ENCODE peak calls at places on chromosomes 16 and 17, in four cellular contexts. L is cardiac muscle cell, Y is tibial artery, J is left ventricle myocardium inferior. E is an unnamed sample. For H3K4me1, the result is how much of the 10 kb centered on the place peaks cover.

GRCh38 chr17:39244600-39245570 is 19.1 kb upstream of the STAC2 start:
- DNase-seq in L (peak), Y (peak), J (peak), E (no peak)

GRCh38 chr17:8994319-8994718 is 27.0 kb upstream of the NTN1 start:
- DNase-seq in L (peak), Y (peak), J (peak), E (peak)

GRCh38 chr16:4273858-4274291 is 1.1 kb upstream of the TFAP4 start:
- DNase-seq in L (peak), Y (peak), J (peak), E (peak)

GRCh38 chr17:76524598-76525512 is 12.7 kb downstream of the CYGB start:
- DNase-seq in L (peak), Y (no peak), J (peak), E (no peak)

GRCh38 chr17:50763716-50764450 is 3.4 kb downstream of the ANKRD40CL start:
- DNase-seq in L (no peak), Y (no peak), J (no peak), E (no peak)

GRCh38 chr17:34902761-34903325 is 58.4 kb downstream of the CCT6B start:
- DNase-seq in L (no peak), Y (no peak), J (no peak), E (no peak)

GRCh38 chr16:31525113-31525512 is 2.6 kb upstream of the AHSP start:
- DNase-seq in L (no peak), Y (no peak), J (no peak), E (no peak)

GRCh38 chr16:154223-155030 is 2.0 kb downstream of the HBZ start:
- DNase-seq in L (peak), Y (no peak), J (no peak), E (no peak)

GRCh38 chr17:17141860-17142552 is 64.1 kb downstream of the PLD6 start:
- DNase-seq in L (peak), Y (no peak), J (peak), E (no peak)

GRCh38 chr16:17515421-17516210 is 44.9 kb upstream of the XYLT1 start:
- DNase-seq in L (no peak), Y (no peak), J (no peak), E (no peak)

GRCh38 chr16:4625617-4626159 is 1.1 kb downstream of the MGRN1 start:
- DNase-seq in L (no peak), Y (no peak), J (no peak), E (no peak)

GRCh38 chr17:10380631-10381408 is 8.0 kb upstream of the MYH13 start:
- DNase-seq in L (peak), Y (no peak), J (no peak), E (no peak)

GRCh38 chr17:81291662-81292061 is 3.4 kb downstream of the SLC38A10 start:
- DNase-seq in L (peak), Y (peak), J (peak), E (peak)

GRCh38 chr17:49901460-49902331 is 53.8 kb upstream of the TAC4 start:
- DNase-seq in L (no peak), Y (no peak), J (no peak), E (no peak)

GRCh38 chr16:46583036-46583435 is 38.1 kb downstream of the SHCBP1 start:
- DNase-seq in L (no peak), Y (no peak), J (no peak), E (no peak)

GRCh38 chr17:74601944-74602572 is 10.0 kb upstream of the CD300LD start:
- DNase-seq in L (peak), Y (no peak), J (no peak), E (no peak)

GRCh38 chr17:73650147-73650546 is 5.9 kb upstream of the SDK2 start:
- DNase-seq in L (peak), Y (no peak), J (no peak), E (no peak)

GRCh38 chr16:80591071-80591935 is 50.5 kb downstream of the DYNLRB2 start:
- DNase-seq in L (no peak), Y (no peak), J (no peak), E (no peak)

GRCh38 chr16:17835118-17835949 is 364.6 kb upstream of the XYLT1 start:
- DNase-seq in L (no peak), Y (no peak), J (no peak), E (no peak)

GRCh38 chr17:17823433-17824118 is 13.2 kb downstream of the SREBF1 start:
- DNase-seq in L (peak), Y (peak), J (peak), E (peak)

GRCh38 chr17:2084766-2085647 is 30.1 kb downstream of the HIC1 start:
- DNase-seq in L (peak), Y (no peak), J (no peak), E (no peak)
- H3K4me1 ChIP-seq in L (half or more), Y (under half), J (half or more), E (under half)

DNA sequence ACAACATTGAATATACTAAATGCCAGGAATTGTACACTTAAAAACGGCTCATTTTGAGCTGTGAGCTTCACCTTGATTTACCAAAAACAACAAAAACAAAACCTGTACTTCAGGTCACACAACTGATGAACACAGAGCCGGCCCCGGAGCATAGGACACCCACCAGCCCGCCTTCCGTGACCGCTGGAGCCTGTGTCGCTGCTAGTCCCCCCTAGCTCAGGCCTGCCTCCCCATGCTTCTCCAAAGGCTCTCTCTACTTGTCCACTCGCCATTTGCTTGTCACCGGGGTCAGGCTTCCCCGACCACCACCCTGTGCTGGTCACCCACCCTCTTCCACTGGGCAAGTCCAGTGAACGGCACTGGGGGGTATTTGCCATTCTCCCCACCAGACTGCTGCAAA is 113.8 kb upstream of the TNRC6C start:
- DNase-seq in L (no peak), Y (peak), J (peak), E (peak)
- H3K4me1 ChIP-seq in L (under half), Y (under half), J (under half), E (under half)

GRCh38 chr16:57137043-57137442 is 44.7 kb downstream of the CPNE2 start:
- DNase-seq in L (no peak), Y (no peak), J (no peak), E (no peak)
- H3K4me1 ChIP-seq in L (under half), Y (under half), J (under half), E (under half)

DNA sequence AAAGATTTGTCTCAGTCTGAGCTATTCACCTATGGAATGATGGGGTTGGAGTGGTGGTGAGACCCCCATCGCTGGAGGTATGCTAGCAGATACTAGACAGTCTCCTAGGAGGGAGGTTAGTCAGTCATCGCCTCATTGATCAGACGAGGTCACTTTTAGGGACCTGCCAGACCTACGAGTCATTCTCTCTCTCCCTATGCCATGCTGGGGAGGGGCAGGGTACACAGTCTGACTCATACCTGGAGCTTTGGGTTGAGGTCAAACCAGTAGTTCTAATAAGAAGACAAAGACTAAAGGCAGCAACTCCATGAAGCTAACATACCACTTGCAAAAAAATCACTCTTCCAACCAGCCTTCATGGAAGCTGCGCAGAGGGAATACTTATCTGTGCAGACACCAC is 236.7 kb upstream of the NLRP1 start:
- DNase-seq in L (no peak), Y (no peak), J (no peak), E (no peak)
- H3K4me1 ChIP-seq in L (under half), Y (under half), J (under half), E (under half)

GRCh38 chr16:85638248-85638647 is 25.1 kb downstream of the GSE1 start:
- DNase-seq in L (no peak), Y (no peak), J (no peak), E (no peak)
- H3K4me1 ChIP-seq in L (under half), Y (under half), J (half or more), E (under half)

GRCh38 chr17:78751447-78752067 is 30.5 kb downstream of the CYTH1 start:
- DNase-seq in L (no peak), Y (no peak), J (no peak), E (no peak)
- H3K4me1 ChIP-seq in L (under half), Y (under half), J (half or more), E (under half)

GRCh38 chr17:42871647-42872046 is 20.6 kb downstream of the AOC3 start:
- DNase-seq in L (no peak), Y (no peak), J (no peak), E (no peak)

GRCh38 chr17:42866216-42866615 is 15.2 kb downstream of the AOC3 start:
- DNase-seq in L (no peak), Y (no peak), J (no peak), E (no peak)

GRCh38 chr17:42865638-42866094 is 14.7 kb downstream of the AOC3 start:
- DNase-seq in L (no peak), Y (no peak), J (no peak), E (no peak)

GRCh38 chr17:42866631-42867575 is 15.9 kb downstream of the AOC3 start:
- DNase-seq in L (no peak), Y (no peak), J (no peak), E (no peak)

GRCh38 chr17:42868338-42868737 is 17.3 kb downstream of the AOC3 start:
- DNase-seq in L (no peak), Y (no peak), J (no peak), E (no peak)
- H3K4me1 ChIP-seq in L (under half), Y (under half), J (under half), E (under half)

E was measured in ascending aorta.